ENCODE peak calls at places on chromosomes 6 and 20, in six cellular contexts. C is ovary, X is activated T-cell treated with anti-CD3 and anti-CD28 coated beads for 1 hour, L is endothelial cell, R is NCI-H69, O is foreskin fibroblast. P is an unnamed sample.

GRCh38 chr20:56957737-56958553 is 308.5 kb downstream of the BMP7 start:
- DNase-seq in C (no peak), X (no peak), L (peak), R (peak), O (peak), P (peak)

GRCh38 chr20:23125625-23126191 is 39.6 kb upstream of the CD93 start:
- DNase-seq in C (no peak), X (no peak), L (no peak), R (peak), O (peak), P (no peak)

GRCh38 chr6:132962936-132963579 is 148.7 kb downstream of the RPS12 start:
- DNase-seq in C (peak), X (peak), L (peak), R (peak), O (peak), P (peak)

GRCh38 chr20:1618954-1619550 is 757 bp downstream of the SIRPB1 start:
- DNase-seq in C (no peak), X (no peak), L (no peak), R (no peak), O (no peak), P (peak)

GRCh38 chr20:36745234-36745926 is 510 bp downstream of the NDRG3 start:
- DNase-seq in C (no peak), X (no peak), L (no peak), R (peak), O (no peak), P (peak)

GRCh38 chr6:116397960-116398359 is 27.2 kb downstream of the DSE start:
- DNase-seq in C (no peak), X (no peak), L (no peak), R (no peak), O (peak), P (no peak)

GRCh38 chr20:10917826-10918225 is 244.0 kb upstream of the JAG1 start:
- DNase-seq in C (no peak), X (no peak), L (no peak), R (no peak), O (no peak), P (no peak)

GRCh38 chr20:32160341-32160740 is 47.2 kb downstream of the PLAGL2 start:
- DNase-seq in C (no peak), X (no peak), L (no peak), R (no peak), O (no peak), P (no peak)

GRCh38 chr6:42387336-42387735 is 64.4 kb downstream of the TRERF1 start:
- DNase-seq in C (no peak), X (no peak), L (no peak), R (no peak), O (no peak), P (no peak)

GRCh38 chr20:44053046-44053445 is 133.9 kb downstream of the JPH2 start:
- DNase-seq in C (no peak), X (no peak), L (no peak), R (no peak), O (no peak), P (no peak)

GRCh38 chr6:7726416-7727149 is 684 bp downstream of the BMP6 start:
- DNase-seq in C (no peak), X (no peak), L (peak), R (peak), O (peak), P (peak)

GRCh38 chr20:35179292-35180212 is 7.7 kb downstream of the PROCR start:
- DNase-seq in C (no peak), X (no peak), L (no peak), R (no peak), O (no peak), P (no peak)

GRCh38 chr6:113540491-113540890 is 316.7 kb upstream of the MARCKS start:
- DNase-seq in C (no peak), X (no peak), L (no peak), R (no peak), O (peak), P (no peak)

GRCh38 chr20:34024733-34025351 is 31.1 kb downstream of the RALY start:
- DNase-seq in C (no peak), X (no peak), L (no peak), R (no peak), O (no peak), P (peak)

GRCh38 chr6:13485923-13486557 is 1.4 kb downstream of the GFOD1 start:
- DNase-seq in C (no peak), X (peak), L (peak), R (peak), O (peak), P (peak)

GRCh38 chr6:43687437-43688347 is at the start of gene MRPS18A:
- DNase-seq in C (peak), X (peak), L (peak), R (peak), O (peak), P (peak)

GRCh38 chr20:4167261-4168004 is 152.1 kb upstream of the RNF24 start:
- DNase-seq in C (no peak), X (no peak), L (no peak), R (no peak), O (no peak), P (peak)

GRCh38 chr6:1930356-1930755 is 315.0 kb downstream of the GMDS start:
- DNase-seq in C (no peak), X (no peak), L (no peak), R (no peak), O (peak), P (peak)

GRCh38 chr6:132872923-132873322 is 58.6 kb downstream of the RPS12 start:
- DNase-seq in C (no peak), X (no peak), L (no peak), R (no peak), O (no peak), P (no peak)

GRCh38 chr6:108518714-108519576 is 41.8 kb upstream of the FOXO3 start:
- DNase-seq in C (no peak), X (no peak), L (peak), R (peak), O (peak), P (peak)

GRCh38 chr20:38962898-38963484 is 847 bp downstream of the DHX35 start:
- DNase-seq in C (no peak), X (no peak), L (no peak), R (no peak), O (no peak), P (no peak)

GRCh38 chr20:61789329-61789728 is 276.4 kb downstream of the TAF4 start:
- DNase-seq in C (no peak), X (no peak), L (no peak), R (no peak), O (no peak), P (no peak)

GRCh38 chr6:125224236-125224861 is 70.8 kb downstream of the TPD52L1 start:
- DNase-seq in C (no peak), X (no peak), L (no peak), R (no peak), O (no peak), P (no peak)

GRCh38 chr6:26575494-26575939 is 21.2 kb upstream of the ABT1 start:
- DNase-seq in C (no peak), X (no peak), L (no peak), R (peak), O (peak), P (no peak)

GRCh38 chr6:143408151-143408786 is 42.2 kb downstream of the ADAT2 start:
- DNase-seq in C (no peak), X (no peak), L (no peak), R (no peak), O (no peak), P (no peak)

GRCh38 chr6:16731503-16732018 is 29.7 kb downstream of the ATXN1 start:
- DNase-seq in C (no peak), X (no peak), L (no peak), R (no peak), O (no peak), P (peak)

GRCh38 chr6:74626288-74626687 is 579.6 kb downstream of the COL12A1 start:
- DNase-seq in C (no peak), X (no peak), L (no peak), R (no peak), O (no peak), P (peak)

GRCh38 chr6:117502580-117502979 is 20.1 kb downstream of the DCBLD1 start:
- DNase-seq in C (no peak), X (no peak), L (no peak), R (no peak), O (peak), P (no peak)

GRCh38 chr6:130603391-130603790 is 223.8 kb upstream of the SMLR1 start:
- DNase-seq in C (no peak), X (no peak), L (no peak), R (no peak), O (no peak), P (no peak)

GRCh38 chr6:55069132-55069781 is 105.1 kb upstream of the HCRTR2 start:
- DNase-seq in C (no peak), X (no peak), L (peak), R (peak), O (peak), P (peak)

GRCh38 chr6:112036088-112036637 is 17.7 kb upstream of the CCN6 start:
- DNase-seq in C (no peak), X (no peak), L (no peak), R (no peak), O (no peak), P (no peak)

GRCh38 chr6:134884752-134885151 is 65.1 kb downstream of the ALDH8A1 start:
- DNase-seq in C (no peak), X (no peak), L (no peak), R (no peak), O (no peak), P (no peak)

GRCh38 chr20:63978319-63979220 is 872 bp downstream of the SAMD10 start:
- DNase-seq in C (peak), X (peak), L (peak), R (peak), O (peak), P (peak)

GRCh38 chr6:35728663-35729348 is 8.0 kb upstream of the ARMC12 start:
- DNase-seq in C (peak), X (no peak), L (no peak), R (peak), O (peak), P (no peak)

GRCh38 chr6:154956771-154957522 is 38.2 kb upstream of the TIAM2 start:
- DNase-seq in C (no peak), X (no peak), L (no peak), R (no peak), O (no peak), P (no peak)

GRCh38 chr20:17619351-17620093 is 49.6 kb downstream of the DSTN start:
- DNase-seq in C (peak), X (no peak), L (no peak), R (no peak), O (no peak), P (no peak)

GRCh38 chr20:8183526-8183925 is 51.5 kb downstream of the PLCB1 start:
- DNase-seq in C (no peak), X (no peak), L (no peak), R (no peak), O (no peak), P (no peak)

GRCh38 chr6:109743739-109744138 is 52.6 kb downstream of the FIG4 start:
- DNase-seq in C (no peak), X (no peak), L (no peak), R (no peak), O (peak), P (no peak)

GRCh38 chr6:167477688-167478087 is 152.8 kb downstream of the TTLL2 start:
- DNase-seq in C (no peak), X (no peak), L (no peak), R (no peak), O (no peak), P (no peak)

P was measured in left kidney.